ENCODE peak calls at places on chromosomes 7 and 10, in six cellular contexts. I, F, X, Q, M and N are unnamed samples.

GRCh38 chr10:86813101-86813500 is 56.7 kb downstream of the BMPR1A start:
- DNase-seq in M (no peak), I (no peak), X (no peak), Q (no peak), F (no peak), N (no peak)

GRCh38 chr10:87505366-87506113 is 847 bp downstream of the MINPP1 start:
- DNase-seq in F (peak), X (peak), Q (peak), I (peak), M (peak), N (no peak)

GRCh38 chr10:29627201-29628105 is 7.3 kb downstream of the SVIL start:
- DNase-seq in F (no peak), I (no peak), M (no peak), Q (peak), X (no peak), N (peak)

GRCh38 chr10:100327007-100327700 is 2.9 kb downstream of the PKD2L1 start:
- DNase-seq in Q (peak), F (no peak), X (peak), I (no peak), M (no peak), N (peak)

GRCh38 chr10:124565565-124566221 is 104.1 kb downstream of the LHPP start:
- DNase-seq in M (peak), Q (no peak), X (peak), F (peak), I (peak), N (no peak)

GRCh38 chr10:130795819-130796218 is 515.7 kb downstream of the TCERG1L start:
- DNase-seq in I (no peak), F (no peak), Q (no peak), X (no peak), M (no peak), N (no peak)

GRCh38 chr7:14340415-14341079 is 351.1 kb upstream of the ETV1 start:
- DNase-seq in I (no peak), F (no peak), M (no peak), X (no peak), Q (no peak), N (no peak)

GRCh38 chr10:121694966-121695340 is 96.7 kb upstream of the FGFR2 start:
- DNase-seq in X (no peak), F (no peak), M (no peak), Q (no peak), I (no peak), N (no peak)

GRCh38 chr7:76048668-76048988 is 722 bp downstream of the MDH2 start:
- DNase-seq in F (no peak), M (peak), X (no peak), I (no peak), Q (no peak), N (peak)

GRCh38 chr7:75565129-75565528 is 73.0 kb downstream of the SPDYE5 start:
- DNase-seq in Q (peak), M (no peak), I (no peak), X (no peak), F (no peak), N (peak)

GRCh38 chr7:99120503-99120902 is 23.4 kb downstream of the SMURF1 start:
- DNase-seq in I (no peak), Q (peak), F (no peak), X (no peak), M (no peak), N (no peak)

GRCh38 chr7:80387634-80388033 is 124.2 kb downstream of the GNAT3 start:
- DNase-seq in X (no peak), F (no peak), M (no peak), I (no peak), Q (no peak), N (no peak)

GRCh38 chr7:151382079-151382885 is 27.6 kb downstream of the WDR86 start:
- DNase-seq in M (no peak), Q (no peak), I (peak), F (no peak), X (peak), N (no peak)

GRCh38 chr7:151818674-151819519 is 58.0 kb downstream of the PRKAG2 start:
- DNase-seq in F (no peak), M (no peak), I (peak), X (peak), Q (no peak), N (no peak)

GRCh38 chr10:51832652-51833383 is 133.4 kb upstream of the CSTF2T start:
- DNase-seq in M (no peak), Q (peak), I (no peak), F (peak), X (no peak), N (peak)

GRCh38 chr7:1692500-1693418 is 22.7 kb downstream of the ELFN1 start:
- DNase-seq in Q (no peak), I (no peak), F (no peak), X (peak), M (no peak), N (peak)

GRCh38 chr10:63605568-63605967 is 84.4 kb downstream of the REEP3 start:
- DNase-seq in X (no peak), Q (peak), F (peak), I (no peak), M (no peak), N (no peak)

GRCh38 chr10:132408823-132409666 is 12.0 kb downstream of the PWWP2B start:
- DNase-seq in I (no peak), M (no peak), F (no peak), Q (no peak), X (no peak), N (peak)

GRCh38 chr10:132406750-132407149 is 9.8 kb downstream of the PWWP2B start:
- DNase-seq in I (no peak), M (no peak), F (no peak), Q (no peak), X (no peak), N (no peak)

GRCh38 chr10:132408367-132408781 is 11.4 kb downstream of the PWWP2B start:
- DNase-seq in F (no peak), M (no peak), Q (no peak), I (no peak), X (no peak), N (peak)

GRCh38 chr10:132407243-132407746 is 10.3 kb downstream of the PWWP2B start:
- DNase-seq in I (peak), Q (no peak), X (no peak), F (no peak), M (no peak), N (peak)

GRCh38 chr10:132407846-132408278 is 10.9 kb downstream of the PWWP2B start:
- DNase-seq in M (no peak), X (peak), Q (peak), I (no peak), F (no peak), N (peak)
- TF ChIP-seq POLR2A in M (no peak), X (no peak), Q (no peak), I (no peak), F (no peak), N (no peak)

GRCh38 chr7:107007004-107007891 is 37.3 kb upstream of the PRKAR2B start:
- DNase-seq in M (no peak), F (no peak), X (no peak), I (no peak), Q (no peak), N (no peak)
- TF ChIP-seq POLR2A in M (no peak), F (no peak), X (no peak), I (no peak), Q (no peak), N (no peak)

DNA sequence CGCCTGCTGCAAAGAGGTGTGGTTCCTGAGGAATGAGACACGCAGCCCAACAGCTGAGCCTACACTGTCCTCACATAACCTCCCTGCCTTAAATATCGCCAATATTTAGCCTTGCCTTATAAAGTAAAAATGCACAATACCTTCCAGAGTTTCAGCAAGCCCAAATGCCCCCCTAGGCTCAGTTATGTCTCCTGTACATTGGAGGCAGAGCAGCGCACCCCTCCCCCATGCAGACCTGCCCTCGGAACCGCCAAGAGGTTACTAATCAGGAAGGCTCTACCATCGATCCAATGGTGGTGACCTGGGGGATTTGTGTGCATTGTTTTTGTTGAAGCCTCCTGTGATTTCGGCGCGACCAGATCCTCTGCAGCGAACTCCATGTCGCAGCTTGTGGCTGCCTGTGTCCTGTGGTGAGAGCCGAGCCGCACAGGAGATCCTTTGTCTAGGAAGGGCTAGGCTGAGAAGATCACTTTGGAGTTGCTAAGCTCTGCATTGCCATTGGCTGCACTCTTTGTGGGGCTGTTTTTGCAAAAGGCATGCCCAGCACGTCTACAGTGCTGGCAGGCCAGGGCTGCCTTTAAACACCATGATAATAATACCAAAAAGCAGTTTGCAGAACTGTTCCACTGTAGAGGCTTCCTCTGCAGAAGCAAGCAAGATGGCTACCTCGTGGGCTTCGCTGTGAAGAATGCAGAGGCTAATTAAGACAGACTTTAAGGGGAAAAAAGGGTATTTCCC is 40.1 kb downstream of the TET1 start:
- DNase-seq in Q (peak), I (peak), X (peak), M (peak), F (peak), N (peak)
- TF ChIP-seq POLR2A in Q (no peak), I (no peak), X (no peak), M (peak), F (peak), N (peak)

GRCh38 chr10:8893102-8893501 is 838.6 kb downstream of the GATA3 start:
- DNase-seq in I (no peak), M (no peak), F (no peak), Q (no peak), X (no peak), N (no peak)

GRCh38 chr10:8894148-8894547 is 839.7 kb downstream of the GATA3 start:
- DNase-seq in Q (no peak), I (no peak), X (no peak), M (no peak), F (no peak), N (no peak)

GRCh38 chr10:8889538-8889937 is 835.0 kb downstream of the GATA3 start:
- DNase-seq in M (no peak), I (no peak), X (no peak), F (no peak), Q (no peak), N (no peak)
- TF ChIP-seq POLR2A in M (no peak), I (no peak), X (no peak), F (no peak), Q (no peak), N (no peak)

GRCh38 chr7:47371733-47372368 is 210.1 kb downstream of the TNS3 start:
- DNase-seq in I (peak), Q (peak), M (peak), X (peak), F (no peak), N (peak)
- TF ChIP-seq POLR2A in I (no peak), Q (no peak), M (no peak), X (no peak), F (no peak), N (no peak)

GRCh38 chr7:131505636-131506557 is 50.5 kb downstream of the PODXL start:
- DNase-seq in I (no peak), X (no peak), F (no peak), Q (no peak), M (no peak), N (no peak)
- TF ChIP-seq POLR2A in I (no peak), X (no peak), F (no peak), Q (no peak), M (no peak), N (no peak)

GRCh38 chr10:80204193-80204714 is 1.1 kb downstream of the ANXA11 start:
- DNase-seq in F (no peak), I (peak), M (no peak), X (peak), Q (no peak), N (no peak)
- TF ChIP-seq POLR2A in F (no peak), I (peak), M (no peak), X (no peak), Q (no peak), N (no peak)

GRCh38 chr10:72319416-72320254 is 35.1 kb downstream of the DNAJB12 start:
- DNase-seq in X (peak), F (peak), Q (peak), M (peak), I (peak), N (peak)
- TF ChIP-seq POLR2A in X (peak), F (no peak), Q (peak), M (no peak), I (peak), N (peak)

GRCh38 chr10:68955786-68956532 is at the start of gene DDX21:
- DNase-seq in M (peak), Q (peak), I (peak), F (peak), X (peak), N (peak)
- TF ChIP-seq POLR2A in M (peak), Q (peak), I (peak), F (peak), X (no peak), N (no peak)